ENCODE peak calls at places on chromosome 11, in five cellular contexts. W is HFF-Myc, L is A673, Y is osteocyte, O is tibial nerve. Z is an unnamed sample.

GRCh38 chr11:11468919-11469318 is 115.9 kb upstream of the CSNK2A3 start:
- DNase-seq in L (no peak), Y (no peak), W (no peak), O (no peak), Z (no peak)

GRCh38 chr11:104306862-104307474 is 143.0 kb upstream of the PDGFD start:
- DNase-seq in Y (no peak), W (no peak), L (no peak), O (no peak), Z (no peak)

GRCh38 chr11:122863704-122864326 is 18.7 kb upstream of the JHY start:
- DNase-seq in Y (no peak), O (peak), W (no peak), L (peak), Z (no peak)

GRCh38 chr11:124108158-124108557 is 7.1 kb upstream of the VWA5A start:
- DNase-seq in Y (no peak), L (peak), W (no peak), O (no peak), Z (peak)

GRCh38 chr11:124717421-124717785 is 22.3 kb upstream of the NRGN start:
- DNase-seq in W (no peak), L (no peak), Y (no peak), O (no peak), Z (no peak)

GRCh38 chr11:115605397-115606222 is 101.4 kb upstream of the CADM1 start:
- DNase-seq in L (no peak), Y (no peak), W (no peak), O (no peak), Z (no peak)

GRCh38 chr11:122656073-122656630 is 630 bp downstream of the UBASH3B start:
- DNase-seq in O (peak), W (no peak), Y (peak), L (peak), Z (peak)

GRCh38 chr11:130738618-130739017 is 177.7 kb downstream of the SNX19 start:
- DNase-seq in Y (no peak), W (no peak), O (no peak), L (no peak), Z (no peak)

GRCh38 chr11:11265994-11266606 is 87.0 kb downstream of the CSNK2A3 start:
- DNase-seq in O (peak), Y (no peak), L (peak), W (no peak), Z (peak)

GRCh38 chr11:104146421-104146820 is 17.5 kb downstream of the PDGFD start:
- DNase-seq in L (no peak), Y (no peak), W (no peak), O (no peak), Z (no peak)

GRCh38 chr11:45247433-45247832 is 38.7 kb downstream of the SYT13 start:
- DNase-seq in Y (no peak), W (no peak), O (no peak), L (no peak), Z (no peak)

GRCh38 chr11:122093731-122094130 is 22.3 kb downstream of the BLID start:
- DNase-seq in W (no peak), L (no peak), O (no peak), Y (no peak), Z (no peak)

GRCh38 chr11:69878144-69878883 is 59.1 kb upstream of the FGF3 start:
- DNase-seq in Y (no peak), L (no peak), O (no peak), W (no peak), Z (no peak)

GRCh38 chr11:554824-555499 is 5.6 kb downstream of the LMNTD2 start:
- DNase-seq in L (peak), O (no peak), W (no peak), Y (no peak), Z (peak)

GRCh38 chr11:131661137-131661536 is 290.7 kb downstream of the NTM start:
- DNase-seq in W (no peak), Y (no peak), L (no peak), O (no peak), Z (no peak)

GRCh38 chr11:94184362-94184761 is 55.7 kb downstream of the PANX1 start:
- DNase-seq in W (no peak), L (no peak), O (no peak), Y (no peak), Z (no peak)

GRCh38 chr11:130782361-130783221 is 133.7 kb downstream of the SNX19 start:
- DNase-seq in W (no peak), L (peak), Y (peak), O (peak), Z (no peak)

GRCh38 chr11:4027746-4028145 is 66.9 kb upstream of the RRM1 start:
- DNase-seq in L (no peak), Y (no peak), W (no peak), O (no peak), Z (no peak)

GRCh38 chr11:96486890-96487633 is 97.2 kb downstream of the JRKL start:
- DNase-seq in W (no peak), L (no peak), O (no peak), Y (no peak), Z (no peak)

GRCh38 chr11:87030458-87031054 is 7.2 kb upstream of the TMEM135 start:
- DNase-seq in O (no peak), L (peak), W (no peak), Y (no peak), Z (no peak)

GRCh38 chr11:125165111-125165663 is 636 bp downstream of the PKNOX2 start:
- DNase-seq in Y (no peak), W (no peak), O (no peak), L (peak), Z (peak)

GRCh38 chr11:19474954-19475811 is 234.4 kb upstream of the E2F8 start:
- DNase-seq in L (peak), Y (no peak), O (no peak), W (no peak), Z (peak)

GRCh38 chr11:2581931-2582435 is 117.8 kb downstream of the KCNQ1OT1 start:
- DNase-seq in Y (peak), L (no peak), O (no peak), W (no peak), Z (no peak)

GRCh38 chr11:22832315-22833041 is 2.9 kb upstream of the SVIP start:
- DNase-seq in W (no peak), Y (no peak), L (peak), O (no peak), Z (no peak)

GRCh38 chr11:101269990-101270660 is 140.5 kb upstream of the PGR start:
- DNase-seq in O (no peak), W (no peak), L (no peak), Y (no peak), Z (no peak)

GRCh38 chr11:2652857-2653643 is 46.7 kb downstream of the KCNQ1OT1 start:
- DNase-seq in O (no peak), W (no peak), L (no peak), Y (no peak), Z (no peak)

GRCh38 chr11:10619281-10619680 is 50.8 kb upstream of the LYVE1 start:
- DNase-seq in W (no peak), L (no peak), Y (no peak), O (no peak), Z (no peak)

DNA sequence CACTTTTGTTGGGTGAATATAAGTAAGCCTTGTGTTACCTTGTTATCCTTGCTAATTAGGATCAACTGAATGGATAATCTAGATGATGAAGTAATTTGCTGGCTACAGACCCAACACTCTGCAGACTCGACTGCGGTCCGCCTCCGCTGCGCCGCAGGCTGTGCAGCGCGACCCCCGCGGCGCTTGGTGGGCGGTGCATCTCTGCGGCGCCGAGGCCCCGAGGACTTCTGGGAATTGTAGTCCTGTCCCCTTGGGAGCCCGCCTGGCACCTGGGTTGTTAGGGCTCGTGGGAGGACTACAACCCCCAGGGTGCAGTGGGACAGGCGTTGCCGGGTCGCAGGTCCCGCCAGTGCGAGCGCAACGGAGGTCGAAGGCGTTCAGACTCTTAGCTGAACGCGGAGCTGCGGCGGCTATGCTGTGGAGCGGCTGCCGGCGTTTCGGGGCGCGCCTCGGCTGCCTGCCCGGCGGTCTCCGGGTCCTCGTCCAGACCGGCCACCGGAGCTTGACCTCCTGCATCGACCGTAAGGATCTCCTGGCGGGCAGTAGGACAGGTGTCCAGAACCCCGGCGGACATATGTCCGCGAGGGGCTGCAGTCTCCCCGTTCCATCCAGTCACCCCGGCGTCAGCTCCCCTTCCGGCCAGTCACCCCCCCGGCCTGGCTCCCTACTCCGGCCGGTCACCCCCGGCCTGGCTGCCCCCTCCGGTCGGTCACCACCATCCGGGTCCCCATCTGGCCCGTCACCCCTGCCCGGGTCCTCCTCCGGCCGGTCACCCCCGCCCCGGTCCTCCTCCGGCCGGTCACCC is at the start of the genes ACAD8 and THYN1:
- DNase-seq in W (peak), L (peak), Y (peak), O (peak), Z (peak)
- TF ChIP-seq CTCF in W (no peak), L (no peak), Y (no peak), O (peak), Z (no peak)

GRCh38 chr11:117583063-117583801 is 213.8 kb downstream of the DSCAML1 start:
- DNase-seq in W (no peak), L (no peak), O (no peak), Y (no peak), Z (no peak)
- TF ChIP-seq CTCF in W (no peak), L (no peak), O (no peak), Y (no peak), Z (no peak)

GRCh38 chr11:64185323-64186204 is at the start of gene STIP1:
- DNase-seq in W (peak), O (peak), L (peak), Y (peak), Z (peak)
- TF ChIP-seq CTCF in W (peak), O (peak), L (peak), Y (peak), Z (no peak)

DNA sequence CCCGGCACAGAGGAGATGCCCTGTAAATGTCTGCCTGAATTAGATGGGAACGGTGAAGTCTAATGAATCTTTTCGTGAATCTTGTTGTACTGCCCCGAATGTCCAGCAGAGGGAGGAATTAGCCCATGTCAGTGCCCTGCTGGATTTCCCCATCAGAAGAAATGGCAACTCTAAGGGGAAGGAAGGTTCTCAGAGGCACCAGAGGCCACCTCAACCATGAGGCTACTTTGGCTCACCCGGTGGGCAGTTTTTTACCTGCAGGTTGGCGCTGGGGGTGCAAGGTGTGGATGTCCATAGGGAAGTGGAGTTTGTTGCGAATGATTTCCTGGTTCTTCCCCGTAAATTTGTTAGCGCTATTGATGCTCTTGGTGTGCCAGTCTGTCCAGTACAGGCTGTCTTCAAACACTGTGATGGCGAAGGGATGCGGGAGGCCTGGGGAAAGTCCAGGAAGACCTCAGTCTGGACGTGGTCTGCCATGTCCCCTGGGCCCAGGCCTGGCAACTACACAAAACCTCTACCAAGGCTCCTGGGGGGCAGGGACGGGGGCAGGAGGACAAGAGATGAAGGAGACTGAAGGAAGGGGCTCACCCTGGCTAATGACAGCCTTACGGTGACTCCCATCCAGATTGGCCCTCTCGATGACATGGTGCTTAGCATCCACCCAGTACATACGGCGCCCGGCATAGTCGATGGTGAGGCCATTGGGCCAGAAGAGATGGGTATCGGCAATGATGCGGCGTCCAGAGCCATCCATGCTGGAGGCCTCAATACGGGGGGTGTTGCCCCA is 28.5 kb downstream of the LRP4 start:
- DNase-seq in L (peak), Y (no peak), W (peak), O (peak), Z (peak)
- TF ChIP-seq CTCF in L (peak), Y (peak), W (peak), O (peak), Z (peak)